ENCODE peak calls at places on chromosomes 12 and 14, in five cellular contexts. One of them, this sample, is unnamed.

GRCh38 chr12:5586201-5586600 is 154.3 kb downstream of the NTF3 start:
- DNase-seq in SK-N-SH: no peak
- DNase-seq in IMR-90: peak
- DNase-seq in GM12878: no peak
- DNase-seq in HepG2: peak
- DNase-seq in this sample: no peak

GRCh38 chr12:115683240-115683765 is 594.2 kb downstream of the MED13L start:
- DNase-seq in HepG2: no peak
- DNase-seq in SK-N-SH: no peak
- DNase-seq in IMR-90: no peak
- DNase-seq in GM12878: no peak
- DNase-seq in this sample: no peak

GRCh38 chr12:3117144-3117581 is 40.0 kb downstream of the TSPAN9 start:
- DNase-seq in IMR-90: peak
- DNase-seq in GM12878: no peak
- DNase-seq in HepG2: no peak
- DNase-seq in SK-N-SH: no peak
- DNase-seq in this sample: no peak

GRCh38 chr14:67449096-67449495 is 37.1 kb upstream of the PLEK2 start:
- DNase-seq in GM12878: no peak
- DNase-seq in IMR-90: no peak
- DNase-seq in HepG2: no peak
- DNase-seq in SK-N-SH: no peak
- DNase-seq in this sample: no peak

GRCh38 chr12:124501827-124502226 is 65.6 kb downstream of the NCOR2 start:
- DNase-seq in IMR-90: no peak
- DNase-seq in SK-N-SH: no peak
- DNase-seq in HepG2: no peak
- DNase-seq in GM12878: no peak
- DNase-seq in this sample: no peak

GRCh38 chr12:96493101-96493500 is 3.7 kb downstream of the CFAP54 start:
- DNase-seq in GM12878: no peak
- DNase-seq in HepG2: no peak
- DNase-seq in IMR-90: peak
- DNase-seq in SK-N-SH: no peak
- DNase-seq in this sample: no peak

GRCh38 chr12:42119085-42119633 is 25.5 kb downstream of the GXYLT1 start:
- DNase-seq in IMR-90: peak
- DNase-seq in GM12878: no peak
- DNase-seq in SK-N-SH: no peak
- DNase-seq in HepG2: no peak
- DNase-seq in this sample: no peak

GRCh38 chr12:123364532-123365140 is at the start of gene SBNO1:
- DNase-seq in GM12878: peak
- DNase-seq in HepG2: peak
- DNase-seq in SK-N-SH: peak
- DNase-seq in IMR-90: peak
- DNase-seq in this sample: peak

GRCh38 chr12:92593734-92594402 is 108.9 kb upstream of the PLEKHG7 start:
- DNase-seq in HepG2: peak
- DNase-seq in GM12878: peak
- DNase-seq in IMR-90: peak
- DNase-seq in SK-N-SH: no peak
- DNase-seq in this sample: no peak

GRCh38 chr14:92922155-92922735 is 705 bp upstream of the CHGA start:
- DNase-seq in HepG2: no peak
- DNase-seq in IMR-90: no peak
- DNase-seq in SK-N-SH: no peak
- DNase-seq in GM12878: no peak
- DNase-seq in this sample: no peak

GRCh38 chr14:74945852-74946658 is 9.3 kb downstream of the PGF start:
- DNase-seq in HepG2: peak
- DNase-seq in GM12878: no peak
- DNase-seq in SK-N-SH: peak
- DNase-seq in IMR-90: peak
- DNase-seq in this sample: peak

GRCh38 chr12:84913151-84913550 is 552 bp upstream of the SLC6A15 start:
- DNase-seq in SK-N-SH: peak
- DNase-seq in IMR-90: no peak
- DNase-seq in GM12878: no peak
- DNase-seq in HepG2: no peak
- DNase-seq in this sample: no peak

GRCh38 chr14:24310666-24311604 is at the start of gene LTB4R:
- DNase-seq in IMR-90: peak
- DNase-seq in SK-N-SH: no peak
- DNase-seq in GM12878: no peak
- DNase-seq in HepG2: no peak
- DNase-seq in this sample: no peak
- TF ChIP-seq MXI1 in IMR-90: no peak
- TF ChIP-seq MXI1 in SK-N-SH: no peak
- TF ChIP-seq MXI1 in GM12878: no peak
- TF ChIP-seq MXI1 in HepG2: no peak
- TF ChIP-seq MXI1 in this sample: no peak

DNA sequence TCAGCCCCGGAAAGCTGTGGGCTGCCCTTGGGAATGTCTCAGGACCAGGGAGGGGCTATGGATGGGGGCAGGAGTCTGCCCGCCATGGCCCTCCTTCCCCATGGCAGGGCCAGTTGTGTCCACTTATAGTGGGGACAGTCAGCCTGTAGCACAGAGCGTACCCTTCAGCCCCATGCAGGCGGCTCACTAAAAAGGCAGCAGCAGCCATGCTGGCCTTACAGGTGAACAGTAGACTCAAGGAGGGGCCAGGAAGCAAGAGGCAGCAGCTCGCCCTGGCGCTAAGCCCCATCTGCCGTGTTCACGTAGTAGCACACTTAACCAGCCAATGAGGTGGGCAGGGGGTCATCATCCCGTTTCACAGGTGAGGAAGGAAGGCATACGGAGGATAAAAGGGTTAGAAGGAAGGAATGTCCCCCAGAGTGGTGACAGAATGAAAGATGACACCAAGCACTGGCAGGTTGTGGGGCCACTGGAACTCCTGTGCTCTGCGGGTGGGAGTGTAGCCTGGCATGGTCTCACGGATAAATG is 52.7 kb downstream of the FAM222A start:
- DNase-seq in HepG2: no peak
- DNase-seq in IMR-90: no peak
- DNase-seq in GM12878: no peak
- DNase-seq in SK-N-SH: peak
- DNase-seq in this sample: no peak
- TF ChIP-seq MXI1 in HepG2: no peak
- TF ChIP-seq MXI1 in IMR-90: no peak
- TF ChIP-seq MXI1 in GM12878: no peak
- TF ChIP-seq MXI1 in SK-N-SH: no peak
- TF ChIP-seq MXI1 in this sample: no peak

DNA sequence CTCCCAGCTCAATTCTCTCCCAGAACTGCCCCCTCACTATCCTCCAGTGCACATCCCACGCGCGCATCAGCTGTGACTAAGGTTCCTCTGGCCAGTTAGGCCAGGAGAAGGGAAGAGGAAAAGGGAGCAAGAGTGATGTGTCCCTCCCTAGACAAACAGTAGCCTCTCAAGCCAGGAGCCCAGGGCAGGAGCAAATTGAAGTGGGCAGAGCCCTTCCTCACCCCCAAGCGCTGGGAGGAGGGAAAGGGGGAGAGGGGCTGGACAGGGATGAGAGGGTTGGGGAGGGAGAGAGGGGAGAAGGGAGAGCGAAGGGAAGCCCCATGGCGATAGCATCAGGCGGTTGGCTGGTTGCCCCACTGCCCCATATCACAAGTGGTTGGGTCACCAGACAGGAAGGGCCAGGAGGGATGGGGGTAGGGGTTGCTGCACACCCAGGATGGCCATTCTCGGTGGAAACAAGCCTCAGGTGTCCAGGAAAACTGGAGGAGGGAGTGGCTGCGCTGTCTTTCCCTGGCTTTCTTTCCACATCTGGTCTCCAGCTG is 1.1 kb downstream of the CD63 start:
- DNase-seq in HepG2: no peak
- DNase-seq in IMR-90: peak
- DNase-seq in SK-N-SH: peak
- DNase-seq in GM12878: no peak
- DNase-seq in this sample: peak
- TF ChIP-seq MXI1 in HepG2: no peak
- TF ChIP-seq MXI1 in IMR-90: no peak
- TF ChIP-seq MXI1 in SK-N-SH: peak
- TF ChIP-seq MXI1 in GM12878: no peak
- TF ChIP-seq MXI1 in this sample: no peak

DNA sequence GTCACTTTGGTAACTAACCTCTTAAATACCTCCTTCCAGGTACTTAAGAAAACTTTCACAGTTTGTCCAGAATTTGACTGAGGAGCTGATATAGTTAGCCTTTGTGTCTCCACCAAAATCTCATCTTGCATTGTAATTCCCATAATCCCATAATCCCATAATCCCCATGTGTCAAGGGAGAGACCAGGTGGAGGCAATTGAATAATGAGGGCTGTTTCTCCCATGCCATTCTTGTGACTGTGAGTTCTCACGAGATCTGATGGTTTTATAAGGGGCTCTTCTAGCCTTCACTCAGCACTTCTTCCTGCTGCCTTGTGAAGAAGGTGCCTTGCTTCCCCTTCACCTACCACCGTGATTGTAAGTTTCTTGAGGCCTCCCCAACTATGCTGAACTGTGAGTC is 7.8 kb upstream of the NOVA1 start:
- DNase-seq in SK-N-SH: no peak
- DNase-seq in GM12878: no peak
- DNase-seq in HepG2: no peak
- DNase-seq in IMR-90: no peak
- DNase-seq in this sample: no peak
- TF ChIP-seq MXI1 in SK-N-SH: no peak
- TF ChIP-seq MXI1 in GM12878: no peak
- TF ChIP-seq MXI1 in HepG2: no peak
- TF ChIP-seq MXI1 in IMR-90: no peak
- TF ChIP-seq MXI1 in this sample: no peak

GRCh38 chr14:51533877-51534553 is 117.7 kb upstream of the FRMD6 start:
- DNase-seq in HepG2: no peak
- DNase-seq in IMR-90: no peak
- DNase-seq in SK-N-SH: no peak
- DNase-seq in GM12878: no peak
- DNase-seq in this sample: no peak

GRCh38 chr14:51535443-51536044 is 116.2 kb upstream of the FRMD6 start:
- DNase-seq in IMR-90: no peak
- DNase-seq in GM12878: no peak
- DNase-seq in SK-N-SH: no peak
- DNase-seq in HepG2: no peak
- DNase-seq in this sample: no peak

GRCh38 chr14:51534623-51535022 is 117.1 kb upstream of the FRMD6 start:
- DNase-seq in GM12878: no peak
- DNase-seq in IMR-90: peak
- DNase-seq in HepG2: peak
- DNase-seq in SK-N-SH: no peak
- DNase-seq in this sample: no peak

GRCh38 chr14:51529731-51530130 is 122.0 kb upstream of the FRMD6 start:
- DNase-seq in SK-N-SH: peak
- DNase-seq in HepG2: no peak
- DNase-seq in GM12878: no peak
- DNase-seq in IMR-90: no peak
- DNase-seq in this sample: no peak

GRCh38 chr14:51533160-51533559 is 118.5 kb upstream of the FRMD6 start:
- DNase-seq in IMR-90: peak
- DNase-seq in GM12878: no peak
- DNase-seq in HepG2: no peak
- DNase-seq in SK-N-SH: no peak
- DNase-seq in this sample: no peak
- TF ChIP-seq MXI1 in IMR-90: no peak
- TF ChIP-seq MXI1 in GM12878: no peak
- TF ChIP-seq MXI1 in HepG2: no peak
- TF ChIP-seq MXI1 in SK-N-SH: no peak
- TF ChIP-seq MXI1 in this sample: no peak

GRCh38 chr12:47094804-47095203 is 15.0 kb upstream of the AMIGO2 start:
- DNase-seq in IMR-90: no peak
- DNase-seq in SK-N-SH: no peak
- DNase-seq in HepG2: no peak
- DNase-seq in GM12878: no peak
- DNase-seq in this sample: no peak
- TF ChIP-seq MXI1 in IMR-90: no peak
- TF ChIP-seq MXI1 in SK-N-SH: no peak
- TF ChIP-seq MXI1 in HepG2: no peak
- TF ChIP-seq MXI1 in GM12878: no peak
- TF ChIP-seq MXI1 in this sample: no peak

GRCh38 chr14:71096947-71097346 is 189.7 kb downstream of the PCNX1 start:
- DNase-seq in GM12878: no peak
- DNase-seq in IMR-90: no peak
- DNase-seq in SK-N-SH: no peak
- DNase-seq in HepG2: no peak
- DNase-seq in this sample: no peak

GRCh38 chr14:71089974-71090373 is 182.7 kb downstream of the PCNX1 start:
- DNase-seq in HepG2: no peak
- DNase-seq in SK-N-SH: no peak
- DNase-seq in IMR-90: peak
- DNase-seq in GM12878: no peak
- DNase-seq in this sample: no peak

GRCh38 chr14:71094722-71095121 is 187.5 kb downstream of the PCNX1 start:
- DNase-seq in GM12878: no peak
- DNase-seq in HepG2: no peak
- DNase-seq in SK-N-SH: no peak
- DNase-seq in IMR-90: no peak
- DNase-seq in this sample: no peak
- TF ChIP-seq MXI1 in GM12878: no peak
- TF ChIP-seq MXI1 in HepG2: no peak
- TF ChIP-seq MXI1 in SK-N-SH: no peak
- TF ChIP-seq MXI1 in IMR-90: no peak
- TF ChIP-seq MXI1 in this sample: no peak

DNA sequence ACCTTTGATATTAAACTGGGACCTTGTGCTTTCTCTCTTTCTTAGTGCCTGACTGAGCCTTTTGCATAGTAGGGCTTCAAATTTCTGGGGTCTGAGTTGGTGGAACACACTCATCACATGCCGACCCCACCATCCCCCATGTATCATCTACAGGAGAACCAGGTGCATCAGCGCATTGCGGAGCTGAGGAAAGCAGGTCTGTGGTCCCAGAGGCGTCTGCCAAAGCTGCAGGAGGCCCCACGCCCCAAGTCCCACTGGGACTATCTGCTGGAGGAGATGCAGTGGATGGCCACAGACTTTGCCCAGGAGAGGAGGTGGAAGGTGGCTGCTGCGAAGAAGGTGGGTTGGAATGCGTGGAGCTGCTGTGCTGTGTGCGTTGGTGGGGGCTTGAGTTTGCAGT is 37.8 kb downstream of the EP400 start:
- DNase-seq in IMR-90: no peak
- DNase-seq in GM12878: no peak
- DNase-seq in HepG2: no peak
- DNase-seq in SK-N-SH: no peak
- DNase-seq in this sample: no peak
- TF ChIP-seq MXI1 in IMR-90: no peak
- TF ChIP-seq MXI1 in GM12878: no peak
- TF ChIP-seq MXI1 in HepG2: no peak
- TF ChIP-seq MXI1 in SK-N-SH: no peak
- TF ChIP-seq MXI1 in this sample: no peak

GRCh38 chr12:10031318-10031717 is 836 bp downstream of the CLEC9A start:
- DNase-seq in IMR-90: peak
- DNase-seq in HepG2: no peak
- DNase-seq in SK-N-SH: no peak
- DNase-seq in GM12878: no peak
- DNase-seq in this sample: no peak
- TF ChIP-seq MXI1 in IMR-90: no peak
- TF ChIP-seq MXI1 in HepG2: no peak
- TF ChIP-seq MXI1 in SK-N-SH: no peak
- TF ChIP-seq MXI1 in GM12878: no peak
- TF ChIP-seq MXI1 in this sample: no peak